ENCODE peak calls at places on chromosomes 11 and 22, in five cellular contexts. F is substantia nigra, N is LHCN-M2, K is dorsolateral prefrontal cortex, D is NCI-H82. Y is an unnamed sample.
A peak's percentile ranks its signal among the peaks of the same experiment; 100 is the strongest.

GRCh38 chr11:79243412-79244174 is 197.2 kb downstream of the TENM4 start:
- DNase-seq in N (no peak), D (no peak), K (no peak), F (no peak), Y (no peak)

GRCh38 chr11:86592047-86592564 is 80.3 kb downstream of the ME3 start:
- DNase-seq in D (no peak), F (no peak), K (no peak), N (peak; percentile 41), Y (no peak)

GRCh38 chr11:111459506-111460270 is 52.5 kb downstream of the BTG4 start:
- DNase-seq in N (no peak), K (no peak), D (no peak), F (no peak), Y (no peak)

GRCh38 chr22:49270595-49271368 is 556.9 kb downstream of the BRD1 start:
- DNase-seq in N (no peak), D (no peak), F (no peak), K (no peak), Y (no peak)

GRCh38 chr11:119205574-119206511 is at the start of gene CBL:
- DNase-seq in K (peak; percentile 96), N (peak; percentile 82), D (peak; percentile 94), F (peak; percentile 92), Y (peak; percentile 96)

GRCh38 chr11:84091212-84091986 is 805.2 kb upstream of the CCDC90B start:
- DNase-seq in D (no peak), K (no peak), F (no peak), N (no peak), Y (no peak)

GRCh38 chr11:33027233-33027632 is 11.6 kb downstream of the DEPDC7 start:
- DNase-seq in N (no peak), F (no peak), D (no peak), K (no peak), Y (no peak)

GRCh38 chr11:72195921-72196320 is 4.0 kb downstream of the FOLR1 start:
- DNase-seq in D (no peak), N (no peak), F (no peak), K (no peak), Y (no peak)

GRCh38 chr11:76159303-76159937 is 46.9 kb downstream of the WNT11 start:
- DNase-seq in K (no peak), F (no peak), N (no peak), D (no peak), Y (no peak)

GRCh38 chr11:9039194-9039593 is 35.4 kb upstream of the NRIP3 start:
- DNase-seq in N (no peak), K (no peak), F (no peak), D (no peak), Y (no peak)

GRCh38 chr11:33893711-33894401 is 2.0 kb upstream of the LMO2 start:
- DNase-seq in F (peak; percentile 30), D (peak; percentile 5), N (no peak), K (no peak), Y (peak; percentile 74)

GRCh38 chr11:88352139-88352538 is 14.6 kb upstream of the CTSC start:
- DNase-seq in K (no peak), N (no peak), D (no peak), F (no peak), Y (no peak)

GRCh38 chr11:119421941-119422504 is 949 bp downstream of the THY1 start:
- DNase-seq in K (peak; percentile 49), D (no peak), F (peak; percentile 19), N (peak; percentile 19), Y (no peak)

GRCh38 chr11:35662061-35662648 is 420 bp upstream of the TRIM44 start:
- DNase-seq in F (peak; percentile 81), K (no peak), N (no peak), D (peak; percentile 4), Y (no peak)

GRCh38 chr11:67581469-67581868 is 2.1 kb upstream of the GSTP1 start:
- DNase-seq in D (peak; percentile 44), F (no peak), N (no peak), K (no peak), Y (no peak)

GRCh38 chr11:65482306-65482850 is 16.5 kb upstream of the MALAT1 start:
- DNase-seq in F (no peak), K (no peak), N (no peak), D (no peak), Y (no peak)

GRCh38 chr22:19111140-19111539 is 11.1 kb downstream of the DGCR2 start:
- DNase-seq in F (no peak), N (no peak), D (peak; percentile 51), K (no peak), Y (no peak)

GRCh38 chr11:134267466-134267865 is 8.7 kb upstream of the GLB1L3 start:
- DNase-seq in D (no peak), N (no peak), K (no peak), F (no peak), Y (no peak)

GRCh38 chr11:62911137-62912130 is 9.7 kb downstream of the CHRM1 start:
- DNase-seq in D (peak; percentile 59), K (no peak), N (no peak), F (no peak), Y (no peak)

GRCh38 chr11:3217751-3218482 is 696 bp downstream of the MRGPRG start:
- DNase-seq in F (no peak), K (no peak), N (no peak), D (no peak), Y (no peak)

GRCh38 chr11:16917941-16918340 is 96.3 kb downstream of the PLEKHA7 start:
- DNase-seq in F (no peak), D (no peak), K (no peak), N (no peak), Y (no peak)

Y was measured in CD8-positive, alpha-beta memory T cell.